ENCODE peak calls at places on chromosomes 6 and 20, in nine cellular contexts. J is dorsolateral prefrontal cortex; I is right lobe of liver; L is Peyer's patch; K is SJCRH30; T is psoas muscle; V is A549; O is naive thymus-derived CD4-positive, alpha-beta T cell; W is body of pancreas. E is an unnamed sample.

GRCh38 chr6:116412270-116412669 is 41.5 kb downstream of the DSE start:
- DNase-seq in J (no peak), I (no peak), L (no peak), K (peak), T (peak), V (no peak), O (no peak), W (no peak), E (peak)

GRCh38 chr6:66561479-66561878 is 854.5 kb upstream of the EYS start:
- DNase-seq in J (no peak), I (no peak), L (no peak), K (no peak), T (no peak), V (no peak), O (no peak), W (no peak), E (no peak)

GRCh38 chr6:33320315-33321181 is 3.0 kb upstream of the ZBTB22 start:
- DNase-seq in J (no peak), I (peak), L (no peak), K (no peak), T (peak), V (no peak), O (no peak), W (peak), E (peak)

GRCh38 chr20:57647006-57647932 is 27.0 kb upstream of the ZBP1 start:
- DNase-seq in J (no peak), I (no peak), L (no peak), K (no peak), T (no peak), V (peak), O (no peak), W (no peak), E (peak)

GRCh38 chr6:95364016-95364604 is 213.2 kb upstream of the MANEA start:
- DNase-seq in J (no peak), I (no peak), L (no peak), K (peak), T (no peak), V (peak), O (no peak), W (no peak), E (no peak)

GRCh38 chr6:72363844-72364740 is 257.8 kb upstream of the KCNQ5 start:
- DNase-seq in J (no peak), I (no peak), L (no peak), K (peak), T (no peak), V (no peak), O (no peak), W (no peak), E (peak)

GRCh38 chr20:45223136-45223535 is 2.0 kb downstream of the SEMG2 start:
- DNase-seq in J (no peak), I (no peak), L (no peak), K (no peak), T (no peak), V (no peak), O (no peak), W (no peak), E (no peak)

GRCh38 chr6:158607411-158608170 is 37.0 kb downstream of the DYNLT1 start:
- DNase-seq in J (no peak), I (no peak), L (no peak), K (no peak), T (no peak), V (no peak), O (no peak), W (no peak), E (no peak)

GRCh38 chr20:60728705-60729104 is 523.4 kb upstream of the CDH4 start:
- DNase-seq in J (no peak), I (no peak), L (no peak), K (no peak), T (no peak), V (no peak), O (no peak), W (no peak), E (no peak)

GRCh38 chr6:121506761-121507754 is 71.6 kb downstream of the GJA1 start:
- DNase-seq in J (no peak), I (no peak), L (no peak), K (no peak), T (peak), V (no peak), O (no peak), W (no peak), E (peak)

GRCh38 chr20:33915726-33916331 is 77.9 kb upstream of the RALY start:
- DNase-seq in J (no peak), I (peak), L (peak), K (peak), T (peak), V (peak), O (peak), W (peak), E (no peak)

GRCh38 chr6:126698732-126699240 is 358.9 kb downstream of the CENPW start:
- DNase-seq in J (no peak), I (no peak), L (no peak), K (no peak), T (no peak), V (no peak), O (no peak), W (no peak), E (no peak)

GRCh38 chr20:48171626-48172025 is 386.3 kb upstream of the SULF2 start:
- DNase-seq in J (no peak), I (no peak), L (peak), K (peak), T (no peak), V (no peak), O (no peak), W (no peak), E (no peak)

GRCh38 chr6:138527376-138528092 is 28.2 kb upstream of the NHSL1 start:
- DNase-seq in J (no peak), I (no peak), L (no peak), K (no peak), T (no peak), V (no peak), O (no peak), W (no peak), E (no peak)

GRCh38 chr6:20092071-20092566 is 120.2 kb downstream of the MBOAT1 start:
- DNase-seq in J (no peak), I (no peak), L (no peak), K (peak), T (no peak), V (peak), O (peak), W (no peak), E (peak)

GRCh38 chr6:28802417-28803336 is 121.1 kb downstream of the TRIM27 start:
- DNase-seq in J (no peak), I (no peak), L (no peak), K (no peak), T (no peak), V (no peak), O (no peak), W (no peak), E (peak)

GRCh38 chr6:142696689-142697088 is 248.3 kb downstream of the HIVEP2 start:
- DNase-seq in J (no peak), I (peak), L (no peak), K (peak), T (peak), V (no peak), O (no peak), W (peak), E (no peak)

GRCh38 chr6:156617376-156617775 is 159.8 kb upstream of the ARID1B start:
- DNase-seq in J (no peak), I (no peak), L (peak), K (peak), T (no peak), V (no peak), O (no peak), W (peak), E (no peak)

GRCh38 chr6:94350833-94351232 is 931.5 kb upstream of the EPHA7 start:
- DNase-seq in J (no peak), I (no peak), L (no peak), K (no peak), T (no peak), V (no peak), O (no peak), W (no peak), E (no peak)

GRCh38 chr20:4767084-4767483 is 45.4 kb downstream of the PRND start:
- DNase-seq in J (no peak), I (no peak), L (no peak), K (no peak), T (no peak), V (no peak), O (no peak), W (no peak), E (no peak)
- H3K27ac ChIP-seq in J (no peak), I (no peak), L (no peak), K (no peak), T (no peak), V (no peak), O (no peak), W (no peak), E (no peak)

GRCh38 chr6:159806021-159806458 is 6.0 kb downstream of the PNLDC1 start:
- DNase-seq in J (no peak), I (no peak), L (no peak), K (peak), T (no peak), V (no peak), O (no peak), W (no peak), E (no peak)
- H3K27ac ChIP-seq in J (no peak), I (no peak), L (no peak), K (no peak), T (no peak), V (no peak), O (no peak), W (no peak), E (no peak)

GRCh38 chr20:62768234-62768814 is 27.9 kb upstream of the MRGBP start:
- DNase-seq in J (no peak), I (peak), L (no peak), K (no peak), T (peak), V (no peak), O (no peak), W (no peak), E (no peak)
- H3K27ac ChIP-seq in J (no peak), I (no peak), L (no peak), K (no peak), T (no peak), V (peak), O (no peak), W (peak), E (no peak)

DNA sequence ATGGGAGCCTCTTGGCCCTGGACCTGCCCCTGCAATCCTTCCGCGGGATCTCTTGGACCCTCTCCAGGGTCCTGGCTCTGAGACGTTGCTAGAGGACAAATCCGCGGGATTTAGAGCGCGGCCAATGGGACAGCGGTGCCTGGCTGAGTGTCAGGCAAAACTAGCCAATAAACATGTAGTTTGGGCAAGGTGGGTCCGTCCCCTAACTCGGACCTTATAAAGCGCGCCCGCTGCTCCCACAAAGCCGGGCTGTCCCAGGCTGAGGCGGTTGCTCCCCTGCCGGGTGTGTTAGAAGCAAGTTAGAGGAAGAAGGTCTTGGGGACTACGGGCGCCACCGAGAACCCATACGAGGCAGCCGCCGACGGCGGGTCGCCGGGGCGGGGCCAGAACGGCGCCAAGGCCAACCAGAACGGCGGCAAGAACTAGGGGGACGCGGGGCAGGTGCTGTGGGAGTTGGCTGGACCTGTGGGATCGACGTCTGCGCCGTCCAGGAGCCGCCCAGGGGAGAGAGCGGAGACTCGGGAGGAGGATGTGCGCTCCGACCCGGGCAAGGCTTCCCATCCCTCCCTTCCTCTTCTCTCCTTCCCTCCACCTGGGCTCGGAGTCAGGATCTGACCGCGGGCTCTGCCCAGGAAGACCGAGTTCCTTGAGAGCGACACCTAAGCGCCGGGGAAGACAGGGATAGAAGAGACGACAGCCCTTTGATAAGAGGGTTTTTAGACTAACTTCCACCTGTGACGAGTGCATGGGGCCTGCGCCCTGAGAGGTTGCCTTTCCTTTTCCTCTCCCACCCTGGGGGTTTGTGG is 6.5 kb upstream of the TMEM14A start:
- DNase-seq in J (peak), I (peak), L (peak), K (peak), T (peak), V (peak), O (no peak), W (peak), E (peak)
- H3K27ac ChIP-seq in J (no peak), I (peak), L (peak), K (peak), T (peak), V (peak), O (peak), W (peak), E (peak)

GRCh38 chr6:74879234-74879633 is 326.6 kb downstream of the COL12A1 start:
- DNase-seq in J (no peak), I (no peak), L (no peak), K (no peak), T (no peak), V (no peak), O (no peak), W (no peak), E (peak)
- H3K27ac ChIP-seq in J (peak), I (no peak), L (no peak), K (no peak), T (no peak), V (no peak), O (no peak), W (no peak), E (peak)

DNA sequence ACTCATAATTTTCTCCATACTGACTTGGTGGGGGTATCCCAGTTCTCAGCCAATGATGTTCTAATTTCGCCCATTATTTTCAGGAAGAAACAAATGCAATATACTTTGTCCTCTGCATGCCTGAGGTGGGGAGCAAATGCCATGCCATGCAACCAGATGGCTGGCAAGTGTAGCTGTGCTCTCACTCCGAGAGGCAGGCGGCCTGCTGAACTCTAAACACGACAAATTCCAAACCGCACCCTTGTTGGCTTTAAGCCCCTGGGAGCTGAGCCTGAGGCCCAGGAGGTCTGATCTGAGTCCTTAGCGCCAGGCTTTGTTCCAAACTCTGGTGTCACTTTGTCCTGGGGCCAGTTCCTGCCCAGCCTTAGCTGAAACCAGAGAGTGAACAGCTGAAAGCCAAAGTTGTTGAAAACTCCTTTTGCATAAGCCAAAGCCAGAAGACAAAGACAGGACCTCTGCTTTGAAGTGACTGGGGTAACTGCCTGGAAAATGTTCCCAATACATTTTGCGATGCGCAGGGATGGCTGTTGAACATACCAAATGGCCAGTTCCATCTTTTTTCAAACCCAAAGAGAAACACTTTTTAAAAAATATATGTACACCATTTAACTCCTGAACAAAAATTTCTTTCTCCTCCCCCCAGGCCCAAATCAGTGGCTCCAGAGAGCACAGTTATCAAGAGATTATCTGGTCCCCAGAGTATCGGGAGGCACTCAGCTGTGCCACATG is 46.2 kb downstream of the TTI1 start:
- DNase-seq in J (no peak), I (peak), L (no peak), K (peak), T (peak), V (no peak), O (no peak), W (peak), E (no peak)
- H3K27ac ChIP-seq in J (peak), I (peak), L (no peak), K (peak), T (peak), V (peak), O (no peak), W (peak), E (no peak)

GRCh38 chr6:145669627-145670034 is 65.7 kb downstream of the EPM2A start:
- DNase-seq in J (no peak), I (no peak), L (no peak), K (no peak), T (no peak), V (no peak), O (no peak), W (no peak), E (peak)
- H3K27ac ChIP-seq in J (no peak), I (no peak), L (no peak), K (no peak), T (no peak), V (no peak), O (no peak), W (no peak), E (peak)

GRCh38 chr20:51747182-51747911 is 20.8 kb downstream of the ATP9A start:
- DNase-seq in J (no peak), I (no peak), L (no peak), K (no peak), T (no peak), V (no peak), O (no peak), W (no peak), E (no peak)
- H3K27ac ChIP-seq in J (no peak), I (no peak), L (no peak), K (no peak), T (no peak), V (peak), O (no peak), W (no peak), E (no peak)